ENCODE peak calls at places on chromosome 3, in eight cellular contexts. W is GM23338, V is hepatocyte, D is H1, J is GM23248, Z is endothelial cell of umbilical vein, C is A673, T is HCT116. X is an unnamed sample. For H3K4me1, the result is how much of the 10 kb centered on the place peaks cover.

GRCh38 chr3:48090166-48090939 is 74.1 kb upstream of the MAP4 start:
- DNase-seq in Z (no peak), D (no peak), T (no peak), C (no peak), V (no peak), W (peak), J (no peak), X (no peak)

GRCh38 chr3:174439621-174440349 is 419.3 kb upstream of the NAALADL2 start:
- DNase-seq in J (peak), V (peak), Z (peak), D (no peak), T (peak), C (peak), W (peak), X (peak)

GRCh38 chr3:84600703-84601225 is 358.0 kb upstream of the CADM2 start:
- DNase-seq in C (no peak), Z (no peak), V (no peak), J (no peak), W (peak), T (no peak), D (no peak), X (no peak)

GRCh38 chr3:87167634-87168456 is 59.3 kb upstream of the CHMP2B start:
- DNase-seq in V (peak), T (peak), W (peak), C (peak), D (no peak), J (peak), Z (peak), X (peak)

GRCh38 chr3:98521897-98522537 is 685 bp downstream of the CLDND1 start:
- DNase-seq in V (peak), C (peak), T (peak), D (no peak), Z (peak), J (peak), W (peak), X (peak)

GRCh38 chr3:170532573-170532972 is 53.3 kb downstream of the SLC7A14 start:
- DNase-seq in C (no peak), Z (no peak), J (no peak), W (no peak), T (no peak), D (no peak), V (no peak), X (no peak)

GRCh38 chr3:12478326-12478725 is 6.0 kb upstream of the TSEN2 start:
- DNase-seq in W (no peak), D (no peak), Z (no peak), C (no peak), J (no peak), V (no peak), T (no peak), X (no peak)

GRCh38 chr3:188776447-188776846 is 395.3 kb upstream of the TPRG1 start:
- DNase-seq in W (no peak), Z (peak), D (no peak), V (no peak), T (no peak), C (no peak), J (peak), X (no peak)

GRCh38 chr3:187013080-187013838 is 82.9 kb downstream of the ST6GAL1 start:
- DNase-seq in C (no peak), Z (peak), T (no peak), D (peak), V (no peak), J (no peak), W (no peak), X (no peak)

GRCh38 chr3:105853801-105854432 is 14.9 kb downstream of the CBLB start:
- DNase-seq in Z (no peak), V (no peak), W (no peak), D (no peak), J (no peak), C (no peak), T (no peak), X (no peak)

GRCh38 chr3:122025296-122025695 is 3.2 kb upstream of the ILDR1 start:
- DNase-seq in V (no peak), T (no peak), C (no peak), J (no peak), Z (no peak), W (no peak), D (no peak), X (no peak)

GRCh38 chr3:70824785-70825184 is 512.3 kb upstream of the MDFIC2 start:
- DNase-seq in V (no peak), D (no peak), C (peak), J (peak), W (no peak), Z (peak), T (no peak), X (peak)

GRCh38 chr3:106635271-106635670 is 742.0 kb upstream of the CCDC54 start:
- DNase-seq in V (no peak), W (no peak), Z (no peak), C (peak), D (no peak), T (no peak), J (peak), X (peak)

GRCh38 chr3:82186017-82186416 is 424.6 kb upstream of the GBE1 start:
- DNase-seq in T (no peak), W (no peak), Z (peak), J (no peak), C (no peak), D (no peak), V (no peak), X (no peak)

GRCh38 chr3:98596902-98597500 is 3.6 kb upstream of the CPOX start:
- DNase-seq in D (no peak), V (peak), W (peak), C (peak), J (peak), Z (peak), T (peak), X (peak)

GRCh38 chr3:117160176-117160575 is 450.6 kb downstream of the TUSC7 start:
- DNase-seq in V (no peak), Z (no peak), T (no peak), D (no peak), J (no peak), W (no peak), C (no peak), X (no peak)

GRCh38 chr3:114659109-114660081 is 365.6 kb downstream of the TIGIT start:
- DNase-seq in V (peak), Z (peak), T (no peak), J (peak), C (no peak), D (no peak), W (peak), X (no peak)

GRCh38 chr3:123444023-123444422 is 4.9 kb downstream of the ADCY5 start:
- DNase-seq in Z (no peak), C (no peak), D (no peak), T (no peak), V (no peak), J (peak), W (no peak), X (no peak)

GRCh38 chr3:126208618-126209256 is 28.4 kb upstream of the ALDH1L1 start:
- DNase-seq in Z (peak), D (no peak), J (peak), T (peak), C (peak), V (peak), W (no peak), X (peak)

GRCh38 chr3:197736010-197736490 is 654 bp downstream of the RUBCN start:
- DNase-seq in D (peak), Z (no peak), V (peak), W (peak), T (no peak), C (peak), J (peak), X (peak)

GRCh38 chr3:59425371-59425770 is 375.5 kb upstream of the CFAP20DC start:
- DNase-seq in D (no peak), Z (no peak), J (peak), V (peak), W (no peak), C (no peak), T (no peak), X (peak)

GRCh38 chr3:134054231-134054630 is 24.5 kb upstream of the SLCO2A1 start:
- DNase-seq in J (peak), W (no peak), T (no peak), C (no peak), V (no peak), Z (no peak), D (no peak), X (no peak)
- TF ChIP-seq EZH2 in J (no peak), W (no peak), T (no peak), C (no peak), V (no peak), Z (no peak), D (no peak), X (no peak)

DNA sequence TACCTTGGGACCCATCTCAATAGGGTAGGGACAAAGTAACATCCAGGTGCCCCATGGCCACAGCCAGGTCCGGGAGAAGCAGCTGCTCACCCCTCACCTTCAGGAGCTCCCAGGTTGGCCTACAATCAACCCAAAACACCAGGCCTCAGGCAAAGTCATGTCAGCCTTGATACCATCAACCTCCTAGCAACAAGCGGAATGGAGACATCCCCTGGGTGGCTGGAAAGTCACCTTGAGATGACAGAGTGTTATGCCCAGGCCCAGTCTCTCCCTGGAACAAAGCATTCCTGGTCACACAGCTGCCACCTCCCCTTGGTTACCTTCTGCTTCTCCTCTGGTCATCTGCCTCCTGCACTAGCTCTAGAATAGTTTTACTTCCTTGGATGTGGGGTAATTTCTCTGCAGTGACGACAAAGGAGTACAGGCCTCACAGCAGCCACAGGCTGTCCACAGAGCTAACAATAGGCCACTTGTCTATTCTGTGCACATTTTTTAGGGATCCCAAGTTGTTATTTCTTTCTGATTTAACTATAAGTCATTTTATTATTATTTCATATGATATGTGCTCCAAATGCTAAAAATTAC is 114.9 kb downstream of the RFTN1 start:
- DNase-seq in J (no peak), D (no peak), Z (no peak), C (no peak), T (no peak), V (no peak), W (no peak), X (no peak)
- H3K4me1 ChIP-seq in J (under half), D (under half), Z (under half), C (under half), T (under half), V (under half), W (under half), X (under half)

DNA sequence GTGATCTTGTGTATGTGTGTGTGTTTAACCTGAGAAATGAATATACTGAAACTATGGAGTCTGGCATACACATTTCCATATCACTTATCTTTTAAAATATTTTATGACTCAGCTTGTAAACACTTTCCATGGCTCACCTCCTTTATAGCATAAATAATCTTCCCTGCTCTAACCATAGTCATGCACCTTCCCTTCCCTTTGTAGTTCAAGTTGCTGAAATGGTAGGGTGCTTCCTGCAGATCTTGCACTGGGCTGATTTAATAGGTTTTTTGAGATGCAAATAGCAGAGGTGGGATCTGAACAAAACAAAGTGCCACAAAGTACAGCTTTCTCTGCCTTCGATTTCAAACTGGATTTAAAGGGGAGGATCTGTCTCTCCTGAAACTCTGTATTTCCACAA is 712.7 kb upstream of the LMCD1 start:
- DNase-seq in T (no peak), Z (peak), J (no peak), W (peak), C (no peak), V (no peak), D (no peak), X (no peak)
- H3K4me3 ChIP-seq in T (no peak), Z (no peak), J (no peak), W (no peak), C (no peak), V (no peak), D (no peak), X (no peak)

GRCh38 chr3:9553021-9553948 is at the start of gene LHFPL4:
- DNase-seq in D (peak), C (no peak), Z (no peak), J (no peak), T (no peak), V (no peak), W (peak), X (no peak)

GRCh38 chr3:9553949-9554513 is 409 bp upstream of the LHFPL4 start:
- DNase-seq in J (no peak), V (no peak), T (no peak), D (no peak), Z (no peak), W (peak), C (no peak), X (no peak)

GRCh38 chr3:9550999-9551398 is 2.6 kb downstream of the LHFPL4 start:
- DNase-seq in T (no peak), V (no peak), W (peak), C (no peak), J (no peak), D (no peak), Z (no peak), X (no peak)

GRCh38 chr3:9549600-9549999 is 4.0 kb downstream of the LHFPL4 start:
- DNase-seq in W (no peak), Z (no peak), T (no peak), V (no peak), J (no peak), D (no peak), C (no peak), X (no peak)

GRCh38 chr3:9552252-9552999 is 1.2 kb downstream of the LHFPL4 start:
- DNase-seq in T (no peak), W (peak), C (peak), J (peak), Z (peak), D (peak), V (peak), X (peak)
- TF ChIP-seq EZH2 in T (no peak), W (no peak), C (no peak), J (no peak), Z (no peak), D (no peak), V (peak), X (peak)

X was measured in mammary epithelial cell.